ENCODE peak calls at places on chromosome 18, in four cellular contexts. R is endothelial cell, U is activated T-cell treated with anti-CD3 and anti-CD28 coated beads for 1 hour, L is posterior cingulate gyrus. F is an unnamed sample.

GRCh38 chr18:76943542-76944339 is 121.4 kb downstream of the ZNF236 start:
- DNase-seq in L (no peak), U (no peak), R (no peak), F (peak)

GRCh38 chr18:73908323-73908722 is 239.3 kb downstream of the FBXO15 start:
- DNase-seq in U (no peak), R (peak), L (no peak), F (peak)

GRCh38 chr18:25251127-25251526 is 100.8 kb downstream of the ZNF521 start:
- DNase-seq in R (no peak), U (no peak), L (no peak), F (no peak)

GRCh38 chr18:37689841-37690240 is 124.2 kb upstream of the CELF4 start:
- DNase-seq in L (no peak), U (no peak), R (no peak), F (no peak)

GRCh38 chr18:48948112-48949050 is 2.4 kb downstream of the SMAD7 start:
- DNase-seq in L (no peak), R (peak), U (peak), F (peak)

GRCh38 chr18:55477537-55478300 is 110.3 kb downstream of the TCF4 start:
- DNase-seq in R (no peak), L (no peak), U (no peak), F (peak)

GRCh38 chr18:59566507-59566906 is 130.7 kb downstream of the CCBE1 start:
- DNase-seq in R (no peak), U (no peak), L (no peak), F (peak)

GRCh38 chr18:55833543-55833942 is 245.6 kb upstream of the TCF4 start:
- DNase-seq in R (no peak), U (no peak), L (no peak), F (peak)

GRCh38 chr18:73514449-73514848 is 633.2 kb downstream of the FBXO15 start:
- DNase-seq in R (no peak), U (no peak), L (no peak), F (no peak)

GRCh38 chr18:35983818-35984217 is 11.3 kb downstream of the RMP24 start:
- DNase-seq in L (no peak), R (no peak), U (no peak), F (peak)

F was measured in iris pigment epithelial cell.